ENCODE peak calls at places on chromosomes 2 and 18, in ten cellular contexts. Q is HepG2, V is KBM-7, H is gastrocnemius medialis, U is Ammon's horn, C is MV-4-11, J is fibroblast of lung, Z is lower lobe of right lung, E is tibial nerve, I is HEK293T. N is an unnamed sample.

GRCh38 chr2:159895258-159896209 is 97.5 kb upstream of the CD302 start:
- DNase-seq in Q (no peak), V (no peak), H (no peak), U (no peak), C (no peak), J (peak; percentile 15), Z (no peak), E (no peak), I (no peak), N (no peak)

GRCh38 chr2:160052524-160052923 is 9.9 kb downstream of the PLA2R1 start:
- DNase-seq in Q (no peak), V (no peak), H (no peak), U (no peak), C (no peak), J (no peak), Z (no peak), E (no peak), I (no peak), N (no peak)

GRCh38 chr18:2848145-2848878 is 1.5 kb downstream of the EMILIN2 start:
- DNase-seq in Q (no peak), V (peak; percentile 52), H (no peak), U (peak; percentile 19), C (no peak), J (peak; percentile 20), Z (no peak), E (peak; percentile 7), I (no peak), N (no peak)

GRCh38 chr18:2171840-2172625 is 399.3 kb downstream of the METTL4 start:
- DNase-seq in Q (peak; percentile 12), V (no peak), H (no peak), U (no peak), C (no peak), J (no peak), Z (no peak), E (no peak), I (no peak), N (no peak)

GRCh38 chr2:23645181-23645808 is 260.3 kb downstream of the KLHL29 start:
- DNase-seq in Q (no peak), V (no peak), H (no peak), U (no peak), C (no peak), J (no peak), Z (no peak), E (no peak), I (no peak), N (no peak)

GRCh38 chr18:77106331-77106730 is 26.3 kb downstream of the MBP start:
- DNase-seq in Q (no peak), V (peak; percentile 88), H (no peak), U (no peak), C (peak; percentile 52), J (no peak), Z (no peak), E (no peak), I (no peak), N (no peak)

GRCh38 chr2:39778233-39778632 is 825 bp downstream of the THUMPD2 start:
- DNase-seq in Q (no peak), V (peak; percentile 16), H (no peak), U (no peak), C (no peak), J (no peak), Z (no peak), E (no peak), I (no peak), N (no peak)

GRCh38 chr2:199463000-199463692 is 5.4 kb upstream of the SATB2 start:
- DNase-seq in Q (no peak), V (peak; percentile 89), H (no peak), U (peak; percentile 65), C (peak; percentile 60), J (peak; percentile 53), Z (peak; percentile 77), E (peak; percentile 67), I (peak; percentile 82), N (no peak)

GRCh38 chr2:73203055-73203681 is 794 bp downstream of the NOTO start:
- DNase-seq in Q (no peak), V (no peak), H (no peak), U (no peak), C (no peak), J (peak; percentile 5), Z (peak; percentile 68), E (no peak), I (no peak), N (no peak)

GRCh38 chr2:102657770-102658169 is 38.4 kb downstream of the SLC9A2 start:
- DNase-seq in Q (no peak), V (no peak), H (no peak), U (no peak), C (no peak), J (no peak), Z (no peak), E (no peak), I (no peak), N (no peak)

GRCh38 chr2:160210599-160211138 is 10.6 kb upstream of the ITGB6 start:
- DNase-seq in Q (peak; percentile 60), V (peak; percentile 70), H (no peak), U (peak; percentile 35), C (peak; percentile 62), J (no peak), Z (peak; percentile 82), E (peak; percentile 50), I (peak; percentile 85), N (peak; percentile 37)

GRCh38 chr2:226763320-226763719 is 36.3 kb downstream of the IRS1 start:
- DNase-seq in Q (no peak), V (no peak), H (no peak), U (no peak), C (no peak), J (no peak), Z (no peak), E (no peak), I (no peak), N (no peak)

GRCh38 chr18:48756511-48757226 is 194.1 kb downstream of the SMAD7 start:
- DNase-seq in Q (no peak), V (no peak), H (no peak), U (no peak), C (no peak), J (no peak), Z (no peak), E (no peak), I (no peak), N (no peak)

N was measured in tibial artery.